ENCODE peak calls at places on chromosomes 12 and 14, in six cellular contexts. O is neural progenitor cell, R is cardiac muscle cell, C is colonic mucosa, N is Peyer's patch, B is testis. J is an unnamed sample. For H3K4me1 and H3K36me3, the result is how much of the 10 kb centered on the place peaks cover.

GRCh38 chr12:95169368-95169767 is 47.9 kb downstream of the FGD6 start:
- DNase-seq in O (peak), R (peak), C (peak), N (peak), B (no peak), J (peak)

GRCh38 chr12:118175823-118176447 is 40.0 kb downstream of the PEBP1 start:
- DNase-seq in O (no peak), R (no peak), C (no peak), N (no peak), B (no peak), J (no peak)

GRCh38 chr12:112900298-112901145 is 6.2 kb upstream of the OAS1 start:
- DNase-seq in O (peak), R (peak), C (peak), N (peak), B (peak), J (peak)

GRCh38 chr14:32201196-32201815 is 539 bp upstream of the RNU6-7 start:
- DNase-seq in O (peak), R (peak), C (peak), N (peak), B (peak), J (peak)

GRCh38 chr14:99240512-99241313 is 31.3 kb downstream of the BCL11B start:
- DNase-seq in O (no peak), R (no peak), C (no peak), N (no peak), B (no peak), J (no peak)

GRCh38 chr14:28300356-28300755 is 466.2 kb upstream of the FOXG1 start:
- DNase-seq in O (no peak), R (no peak), C (no peak), N (no peak), B (no peak), J (peak)

GRCh38 chr14:24146978-24147760 is at the start of gene RNF31:
- DNase-seq in O (peak), R (peak), C (peak), N (peak), B (peak), J (peak)

GRCh38 chr12:1552978-1553471 is 41.4 kb downstream of the FBXL14 start:
- DNase-seq in O (no peak), R (no peak), C (no peak), N (no peak), B (no peak), J (peak)

GRCh38 chr14:65237023-65237814 is 134.9 kb upstream of the MAX start:
- DNase-seq in O (no peak), R (peak), C (no peak), N (no peak), B (no peak), J (peak)

GRCh38 chr14:31080060-31080459 is 53.9 kb upstream of the STRN3 start:
- DNase-seq in O (no peak), R (no peak), C (no peak), N (no peak), B (no peak), J (peak)

GRCh38 chr12:26823391-26823790 is 9.6 kb downstream of the ITPR2 start:
- DNase-seq in O (no peak), R (peak), C (no peak), N (no peak), B (no peak), J (peak)

GRCh38 chr12:954736-955135 is 5.2 kb upstream of the RAD52 start:
- DNase-seq in O (no peak), R (peak), C (no peak), N (no peak), B (no peak), J (peak)

GRCh38 chr12:12916135-12916956 is 25.0 kb downstream of the GPRC5A start:
- DNase-seq in O (peak), R (peak), C (peak), N (peak), B (peak), J (peak)

GRCh38 chr14:71803539-71804260 is 128.5 kb upstream of the RGS6 start:
- DNase-seq in O (no peak), R (peak), C (no peak), N (no peak), B (no peak), J (peak)

GRCh38 chr12:43132291-43132690 is 419.7 kb downstream of the ADAMTS20 start:
- DNase-seq in O (no peak), R (no peak), C (no peak), N (no peak), B (no peak), J (no peak)

GRCh38 chr14:72215080-72215479 is 282.9 kb downstream of the RGS6 start:
- DNase-seq in O (no peak), R (no peak), C (no peak), N (no peak), B (no peak), J (no peak)

GRCh38 chr14:79271122-79271521 is 940.2 kb downstream of the DIO2 start:
- DNase-seq in O (no peak), R (no peak), C (no peak), N (no peak), B (no peak), J (no peak)

GRCh38 chr12:9760699-9761406 is at the start of gene CD69:
- DNase-seq in O (peak), R (no peak), C (peak), N (peak), B (peak), J (no peak)
- H3K4me1 ChIP-seq in O (under half), R (under half), C (under half), N (under half), B (under half), J (under half)

DNA sequence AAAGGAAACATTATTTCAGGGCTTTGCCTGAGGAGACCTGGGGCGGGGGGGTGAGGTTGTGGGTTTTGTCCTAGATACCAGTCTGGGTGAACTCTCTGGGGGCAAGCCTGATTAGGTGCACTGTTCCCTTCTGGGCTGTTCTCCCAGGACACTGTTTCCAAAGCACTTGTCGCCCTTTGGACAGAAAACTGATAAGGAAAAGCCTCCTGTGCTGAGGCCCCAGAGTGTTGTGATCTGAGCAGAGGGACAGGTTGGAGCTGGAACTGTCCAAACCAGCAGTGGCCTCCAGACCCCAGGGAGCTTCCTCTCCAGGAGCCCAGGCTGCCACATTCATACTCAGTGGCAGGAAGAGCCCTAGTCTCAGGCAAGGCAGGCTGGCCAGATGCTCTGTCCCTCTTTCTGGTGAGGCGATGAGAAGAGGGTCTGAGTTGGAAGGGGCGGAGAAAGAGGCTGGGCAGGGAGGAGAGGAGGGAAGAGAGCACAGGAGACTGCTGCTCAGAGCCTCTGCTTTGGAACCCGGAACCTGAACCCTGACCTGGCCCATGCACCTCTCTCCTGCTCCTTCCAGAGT is 1.9 kb downstream of the GALNT16 start:
- DNase-seq in O (peak), R (no peak), C (peak), N (peak), B (no peak), J (no peak)
- H3K4me3 ChIP-seq in O (peak), R (peak), C (peak), N (peak), B (peak), J (no peak)

GRCh38 chr14:105250008-105250366 is 1.7 kb downstream of the BTBD6 start:
- DNase-seq in O (no peak), R (no peak), C (no peak), N (no peak), B (no peak), J (no peak)
- H3K36me3 ChIP-seq in O (under half), R (under half), C (under half), N (under half), B (under half), J (under half)

DNA sequence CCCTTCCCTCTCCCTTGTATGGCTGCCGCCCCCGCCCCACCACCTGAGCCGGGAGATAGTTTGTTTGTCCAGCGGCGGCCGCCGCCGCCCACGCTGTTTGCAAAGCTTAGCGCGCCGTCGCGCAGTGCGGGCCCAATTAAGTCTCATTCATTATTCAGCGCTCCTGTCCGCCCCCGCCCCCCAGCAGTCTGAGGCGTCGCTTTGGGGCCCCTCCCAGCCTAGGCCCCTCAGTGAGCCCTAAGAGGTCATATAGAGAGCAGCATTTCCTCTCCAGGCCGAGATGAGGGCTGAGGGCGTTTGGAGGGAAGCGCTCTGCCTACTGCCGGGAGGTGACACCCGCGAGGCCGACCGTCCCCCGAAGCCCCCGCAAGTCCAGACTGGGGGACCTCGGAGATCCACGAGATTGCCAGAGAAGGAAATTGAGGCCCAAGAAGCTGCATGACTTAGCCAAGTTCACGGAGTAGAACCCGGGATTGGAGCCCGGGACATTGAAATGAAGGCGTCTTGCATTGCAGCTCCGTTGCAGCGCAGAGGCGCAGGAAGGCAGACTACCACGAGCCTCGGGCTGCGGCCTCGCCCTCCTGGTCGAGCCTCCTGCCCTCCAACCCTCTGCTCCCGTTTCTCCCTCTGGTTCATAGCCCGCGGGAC is at the start of gene DNAJC22:
- DNase-seq in O (peak), R (peak), C (peak), N (no peak), B (peak), J (no peak)
- H3K4me1 ChIP-seq in O (under half), R (under half), C (under half), N (under half), B (under half), J (under half)

DNA sequence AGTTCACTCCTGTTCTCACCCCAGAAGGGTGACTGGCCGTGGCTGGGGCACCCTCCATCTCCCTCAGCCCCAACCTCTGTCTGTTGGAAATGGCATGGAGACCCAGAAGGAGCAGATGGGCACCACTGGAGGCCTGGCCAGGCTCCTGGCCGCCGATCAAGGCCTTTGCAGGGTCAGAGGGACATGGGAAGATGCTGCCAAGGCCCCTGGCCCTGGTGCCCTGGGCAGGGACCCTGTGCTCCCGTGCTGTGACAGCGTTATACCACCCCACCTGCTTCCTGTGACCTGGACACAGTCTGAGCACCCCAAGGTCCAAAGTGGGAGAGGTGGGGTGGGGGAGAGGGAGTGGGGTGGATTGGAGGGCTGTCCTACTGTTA is 3.5 kb downstream of the INF2 start:
- DNase-seq in O (no peak), R (no peak), C (no peak), N (no peak), B (no peak), J (no peak)
- H3K4me3 ChIP-seq in O (no peak), R (no peak), C (no peak), N (no peak), B (no peak), J (no peak)

DNA sequence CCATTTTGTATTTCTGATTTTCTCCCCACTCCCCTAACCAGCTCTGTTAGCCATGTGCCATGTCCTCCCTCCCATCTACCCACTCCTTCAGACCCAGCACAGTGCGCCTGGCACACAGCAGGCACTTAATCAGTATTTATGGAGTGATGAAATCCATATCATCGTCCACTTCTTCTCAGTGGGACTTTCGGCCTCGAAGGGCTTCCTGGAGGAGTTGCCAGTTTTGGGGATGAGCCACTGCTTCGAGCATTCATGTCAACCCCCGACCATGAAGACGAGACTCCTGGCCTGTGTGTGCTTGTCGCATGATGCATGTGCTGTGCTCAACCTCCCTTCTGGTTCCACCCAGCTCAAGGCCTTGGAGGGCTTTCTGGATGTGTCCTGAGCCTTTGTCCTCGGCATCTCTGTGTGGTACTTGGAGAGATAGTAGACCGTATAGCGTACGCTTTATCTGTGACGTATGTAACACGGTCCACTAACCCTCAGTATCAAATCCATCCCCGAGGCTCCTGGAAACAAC is 119.5 kb upstream of the RTL1 start:
- DNase-seq in O (no peak), R (no peak), C (peak), N (peak), B (peak), J (no peak)
- H3K36me3 ChIP-seq in O (under half), R (under half), C (under half), N (under half), B (under half), J (under half)

GRCh38 chr14:100246809-100247428 is 8.0 kb downstream of the YY1 start:
- DNase-seq in O (peak), R (peak), C (peak), N (no peak), B (no peak), J (no peak)
- H3K4me1 ChIP-seq in O (under half), R (under half), C (under half), N (under half), B (under half), J (under half)

GRCh38 chr12:32560520-32560919 is 118.6 kb upstream of the DNM1L start:
- DNase-seq in O (no peak), R (no peak), C (no peak), N (no peak), B (no peak), J (no peak)

GRCh38 chr12:32559434-32559833 is 119.7 kb upstream of the DNM1L start:
- DNase-seq in O (no peak), R (no peak), C (no peak), N (no peak), B (no peak), J (no peak)

GRCh38 chr12:32561931-32562341 is 117.2 kb upstream of the DNM1L start:
- DNase-seq in O (peak), R (no peak), C (no peak), N (no peak), B (peak), J (peak)

DNA sequence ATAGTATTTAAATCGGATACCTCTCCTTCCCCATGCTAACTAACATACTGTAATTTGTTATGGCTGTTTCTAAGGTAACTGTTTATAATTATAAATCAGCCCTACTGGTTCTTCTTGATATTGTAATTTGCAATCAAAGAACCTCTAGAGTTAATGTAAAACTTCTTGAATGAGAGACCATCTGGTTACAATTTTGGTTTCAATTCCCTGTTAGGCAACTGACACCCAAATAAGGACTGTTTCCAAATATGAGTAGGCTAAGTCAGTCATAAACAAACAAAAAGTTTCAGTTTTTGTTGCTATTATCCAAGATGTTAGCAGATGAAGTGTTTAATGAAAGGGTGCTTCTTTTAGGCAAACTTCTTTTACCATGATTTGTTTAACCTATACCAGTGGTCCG is 120.2 kb upstream of the DNM1L start:
- DNase-seq in O (no peak), R (no peak), C (no peak), N (no peak), B (no peak), J (no peak)
- H3K4me3 ChIP-seq in O (no peak), R (no peak), C (no peak), N (no peak), B (no peak), J (no peak)

GRCh38 chr14:73723799-73724621 is 9.8 kb upstream of the PNMA1 start:
- DNase-seq in O (peak), R (peak), C (peak), N (peak), B (peak), J (peak)

GRCh38 chr14:73724696-73725095 is 10.5 kb upstream of the PNMA1 start:
- DNase-seq in O (no peak), R (no peak), C (no peak), N (no peak), B (no peak), J (no peak)

GRCh38 chr14:73726025-73726961 is 12.1 kb upstream of the PNMA1 start:
- DNase-seq in O (no peak), R (peak), C (no peak), N (no peak), B (no peak), J (no peak)

GRCh38 chr14:73727181-73727580 is 13.0 kb upstream of the PNMA1 start:
- DNase-seq in O (no peak), R (no peak), C (no peak), N (no peak), B (no peak), J (no peak)

DNA sequence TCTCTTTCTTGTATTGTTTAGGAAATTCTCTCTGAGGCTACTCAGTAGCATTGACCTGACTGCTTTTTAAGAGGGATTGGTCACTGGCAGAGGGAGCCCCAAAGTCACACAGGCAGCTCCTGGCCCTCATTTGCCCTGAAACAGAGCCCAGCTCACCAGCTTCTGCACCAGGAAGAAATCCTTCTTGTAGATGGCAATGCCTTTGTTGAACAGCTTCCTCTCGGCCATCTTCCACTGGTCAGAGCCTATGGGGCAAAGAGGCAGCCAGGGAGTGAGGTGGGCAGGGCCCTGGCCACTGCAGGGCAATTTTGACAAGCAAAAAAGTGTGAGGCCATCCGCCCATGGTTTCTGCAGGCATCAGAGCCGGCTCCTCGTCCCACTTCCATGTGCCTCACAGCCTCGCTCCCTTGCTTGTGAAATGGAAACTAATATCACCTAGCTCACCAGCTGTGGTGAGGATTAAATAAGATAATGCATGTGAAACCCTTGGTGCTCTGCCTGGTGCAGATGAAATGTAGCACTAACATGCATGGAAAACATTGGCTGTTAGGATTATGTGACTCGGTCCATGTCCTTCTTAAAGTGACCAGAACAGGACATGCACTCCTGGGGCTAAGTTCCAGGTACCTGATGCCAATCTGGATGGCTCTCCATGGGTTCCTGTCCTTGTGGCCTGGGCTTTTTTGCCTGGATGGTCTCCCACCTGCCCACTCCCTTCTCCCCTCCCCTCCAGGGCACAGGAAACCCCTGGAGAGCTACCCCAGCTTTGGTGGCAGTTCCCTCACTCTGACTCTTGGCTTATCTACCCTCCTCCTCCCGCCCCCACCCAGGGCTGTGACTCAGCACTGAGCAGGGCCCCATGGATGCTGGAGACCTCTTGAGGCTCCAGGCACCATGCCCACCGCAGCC is 11.2 kb upstream of the PNMA1 start:
- DNase-seq in O (no peak), R (peak), C (no peak), N (no peak), B (no peak), J (peak)
- H3K36me3 ChIP-seq in O (under half), R (under half), C (under half), N (under half), B (under half), J (under half)

DNA sequence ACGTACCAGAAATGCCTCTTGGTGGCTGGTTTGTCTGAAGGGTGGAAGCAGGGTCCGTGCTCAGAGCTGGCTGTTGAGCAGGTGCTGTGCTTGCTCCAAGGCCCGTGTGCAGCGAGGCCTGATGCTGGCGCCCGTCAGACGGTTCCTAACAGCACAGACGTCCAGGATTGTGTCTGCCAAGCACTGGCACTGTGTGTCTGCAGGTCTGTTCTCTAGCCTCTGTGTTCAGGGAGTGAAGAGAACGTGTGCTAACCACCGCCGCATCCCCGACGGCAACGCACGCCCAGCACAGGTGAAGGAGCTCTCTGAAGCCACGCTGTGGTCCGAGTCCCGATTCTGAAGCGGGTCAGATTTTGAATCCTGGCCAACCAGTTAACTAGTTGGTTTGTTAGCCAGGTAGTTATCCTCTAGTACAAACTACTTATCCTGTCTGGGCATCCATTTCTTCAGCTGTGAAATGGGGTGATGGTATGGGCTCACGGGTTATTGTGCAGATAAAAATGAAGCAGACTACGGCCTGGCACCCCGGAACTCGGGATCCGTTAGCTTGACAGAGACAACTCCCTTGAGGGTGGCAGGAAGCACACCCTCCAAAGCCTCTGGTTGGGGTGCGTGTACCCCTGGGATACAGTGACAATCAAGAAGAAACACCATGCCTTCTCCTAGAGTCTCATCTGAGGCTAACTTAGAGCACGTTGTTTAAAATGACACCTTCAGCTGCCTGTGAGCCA is 18.6 kb upstream of the TDRD9 start:
- DNase-seq in O (no peak), R (no peak), C (no peak), N (no peak), B (no peak), J (no peak)
- H3K4me1 ChIP-seq in O (under half), R (under half), C (under half), N (under half), B (under half), J (under half)

J was measured in astrocyte.